ENCODE peak calls at places on chromosomes 2 and 18, in ten cellular contexts. U is colonic mucosa; N is mammary epithelial cell; T is mucosa of descending colon; S is heart right ventricle; X is HCT116; W is A549; J is CD8-positive, alpha-beta memory T cell; O is heart left ventricle; K is H9. R is an unnamed sample.

GRCh38 chr18:63271881-63272299 is 47.7 kb downstream of the BCL2 start:
- DNase-seq in U (no peak), N (no peak), T (no peak), S (no peak), X (no peak), W (no peak), J (no peak), O (no peak), K (no peak), R (no peak)

GRCh38 chr18:26185267-26185666 is 41.0 kb upstream of the TAF4B start:
- DNase-seq in U (no peak), N (no peak), T (no peak), S (no peak), X (peak; percentile 48), W (peak; percentile 19), J (no peak), O (no peak), K (no peak), R (no peak)

GRCh38 chr2:43305537-43305936 is 79.1 kb upstream of the ZFP36L2 start:
- DNase-seq in U (peak; percentile 39), N (no peak), T (peak; percentile 39), S (peak; percentile 32), X (no peak), W (no peak), J (no peak), O (peak; percentile 59), K (no peak), R (no peak)

GRCh38 chr2:191675807-191676667 is 1.9 kb upstream of the NABP1 start:
- DNase-seq in U (peak; percentile 51), N (no peak), T (peak; percentile 65), S (peak; percentile 23), X (no peak), W (no peak), J (peak; percentile 78), O (peak; percentile 60), K (no peak), R (no peak)

GRCh38 chr2:170712653-170713279 is 2.4 kb upstream of the SP5 start:
- DNase-seq in U (no peak), N (no peak), T (no peak), S (no peak), X (no peak), W (no peak), J (no peak), O (no peak), K (no peak), R (no peak)

GRCh38 chr18:32771871-32772499 is 838 bp downstream of the KLHL14 start:
- DNase-seq in U (no peak), N (no peak), T (no peak), S (peak; percentile 27), X (no peak), W (no peak), J (no peak), O (no peak), K (peak; percentile 50), R (no peak)

GRCh38 chr18:36388310-36388709 is 90.8 kb downstream of the FHOD3 start:
- DNase-seq in U (no peak), N (no peak), T (no peak), S (no peak), X (no peak), W (no peak), J (no peak), O (no peak), K (no peak), R (no peak)

GRCh38 chr2:9473985-9474360 is 378 bp upstream of the IAH1 start:
- DNase-seq in U (peak; percentile 67), N (no peak), T (peak; percentile 64), S (peak; percentile 54), X (no peak), W (no peak), J (peak; percentile 78), O (peak; percentile 35), K (no peak), R (no peak)

GRCh38 chr2:240199133-240199870 is 58.8 kb upstream of the OTOS start:
- DNase-seq in U (no peak), N (no peak), T (no peak), S (no peak), X (no peak), W (no peak), J (no peak), O (no peak), K (peak; percentile 14), R (no peak)

GRCh38 chr18:1499265-1499664 is 594.6 kb downstream of the ADCYAP1 start:
- DNase-seq in U (no peak), N (no peak), T (no peak), S (no peak), X (no peak), W (no peak), J (no peak), O (no peak), K (no peak), R (no peak)

GRCh38 chr2:121626777-121627524 is 22.3 kb downstream of the CLASP1 start:
- DNase-seq in U (no peak), N (no peak), T (no peak), S (no peak), X (no peak), W (no peak), J (no peak), O (no peak), K (no peak), R (no peak)

GRCh38 chr18:69330345-69330744 is 70.3 kb upstream of the DOK6 start:
- DNase-seq in U (no peak), N (no peak), T (peak; percentile 15), S (no peak), X (no peak), W (no peak), J (no peak), O (no peak), K (no peak), R (peak; percentile 2)

GRCh38 chr2:230129343-230129742 is 60.6 kb upstream of the SLC16A14 start:
- DNase-seq in U (no peak), N (no peak), T (no peak), S (no peak), X (no peak), W (no peak), J (no peak), O (no peak), K (no peak), R (no peak)

GRCh38 chr18:62625019-62625418 is 90.3 kb upstream of the PHLPP1 start:
- DNase-seq in U (no peak), N (no peak), T (no peak), S (no peak), X (no peak), W (no peak), J (no peak), O (peak; percentile 55), K (no peak), R (no peak)

DNA sequence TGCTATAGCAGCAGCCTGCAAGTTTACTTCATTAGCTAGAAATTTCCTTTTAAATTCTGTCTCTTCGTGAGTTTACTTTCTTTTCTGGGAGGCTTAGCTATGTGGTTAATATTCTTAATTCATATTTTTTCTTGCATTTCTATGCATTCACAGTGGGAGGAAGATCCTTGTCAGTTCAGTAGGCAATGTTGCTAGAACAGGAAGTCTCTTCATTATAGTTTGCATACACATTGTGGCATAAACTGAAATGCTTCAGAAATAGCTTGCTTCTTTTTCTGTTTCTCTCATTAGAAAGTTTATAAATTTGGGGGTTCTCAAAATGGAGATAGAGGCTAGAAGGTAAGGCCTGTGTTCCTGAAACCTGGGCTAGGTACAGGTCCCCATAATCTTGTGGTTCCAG is 8.1 kb upstream of the ARHGAP15 start:
- DNase-seq in U (no peak), N (no peak), T (no peak), S (no peak), X (no peak), W (no peak), J (no peak), O (no peak), K (no peak), R (no peak)
- H3K4me1 ChIP-seq in U (no peaks in the 10 kb centered on the region), N (no peaks in the 10 kb centered on the region), T (no peaks in the 10 kb centered on the region), S (no peaks in the 10 kb centered on the region), X (no peaks in the 10 kb centered on the region), W (no peaks in the 10 kb centered on the region), J (peaks cover 48% of the 10 kb centered on the region), O (no peaks in the 10 kb centered on the region), K (no peaks in the 10 kb centered on the region), R (no peaks in the 10 kb centered on the region)

GRCh38 chr18:6015364-6015763 is 120.0 kb upstream of the TMEM200C start:
- DNase-seq in U (no peak), N (no peak), T (no peak), S (no peak), X (no peak), W (no peak), J (no peak), O (no peak), K (no peak), R (no peak)
- H3K4me1 ChIP-seq in U (no peaks in the 10 kb centered on the region), N (no peaks in the 10 kb centered on the region), T (no peaks in the 10 kb centered on the region), S (no peaks in the 10 kb centered on the region), X (no peaks in the 10 kb centered on the region), W (no peaks in the 10 kb centered on the region), J (no peaks in the 10 kb centered on the region), O (no peaks in the 10 kb centered on the region), K (no peaks in the 10 kb centered on the region), R (no peaks in the 10 kb centered on the region)

DNA sequence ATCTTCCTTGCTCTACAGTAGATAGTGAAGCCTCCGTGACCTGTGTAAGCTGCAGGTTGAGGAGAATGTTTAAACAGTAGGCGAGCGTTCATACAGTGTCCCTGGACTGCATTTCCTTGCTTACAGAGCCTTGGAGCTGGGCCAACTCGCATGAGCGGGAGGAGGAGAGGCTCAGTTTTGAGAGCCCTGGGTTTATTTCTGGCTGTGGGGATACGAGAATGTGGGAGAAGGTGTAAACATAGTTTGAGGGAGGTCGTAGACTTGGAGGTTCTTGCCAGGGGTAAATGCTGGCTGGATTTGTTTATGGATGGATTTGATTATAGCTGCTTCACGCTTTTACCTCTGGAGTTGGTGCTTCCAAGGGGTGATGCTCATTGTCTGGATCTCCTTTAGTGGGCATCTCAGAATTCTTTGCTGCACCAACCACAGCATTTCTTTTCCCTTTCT is 20.8 kb downstream of the CRIM1 start:
- DNase-seq in U (peak; percentile 90), N (no peak), T (peak; percentile 89), S (peak; percentile 77), X (no peak), W (no peak), J (no peak), O (peak; percentile 86), K (no peak), R (no peak)
- H3K4me1 ChIP-seq in U (peaks cover 17% of the 10 kb centered on the region), N (peaks cover 95% of the 10 kb centered on the region), T (peaks cover 66% of the 10 kb centered on the region), S (peaks cover 65% of the 10 kb centered on the region), X (peaks cover 58% of the 10 kb centered on the region), W (peaks cover 100% of the 10 kb centered on the region), J (no peaks in the 10 kb centered on the region), O (peaks cover 10% of the 10 kb centered on the region), K (peaks cover 26% of the 10 kb centered on the region), R (peaks cover 90% of the 10 kb centered on the region)

DNA sequence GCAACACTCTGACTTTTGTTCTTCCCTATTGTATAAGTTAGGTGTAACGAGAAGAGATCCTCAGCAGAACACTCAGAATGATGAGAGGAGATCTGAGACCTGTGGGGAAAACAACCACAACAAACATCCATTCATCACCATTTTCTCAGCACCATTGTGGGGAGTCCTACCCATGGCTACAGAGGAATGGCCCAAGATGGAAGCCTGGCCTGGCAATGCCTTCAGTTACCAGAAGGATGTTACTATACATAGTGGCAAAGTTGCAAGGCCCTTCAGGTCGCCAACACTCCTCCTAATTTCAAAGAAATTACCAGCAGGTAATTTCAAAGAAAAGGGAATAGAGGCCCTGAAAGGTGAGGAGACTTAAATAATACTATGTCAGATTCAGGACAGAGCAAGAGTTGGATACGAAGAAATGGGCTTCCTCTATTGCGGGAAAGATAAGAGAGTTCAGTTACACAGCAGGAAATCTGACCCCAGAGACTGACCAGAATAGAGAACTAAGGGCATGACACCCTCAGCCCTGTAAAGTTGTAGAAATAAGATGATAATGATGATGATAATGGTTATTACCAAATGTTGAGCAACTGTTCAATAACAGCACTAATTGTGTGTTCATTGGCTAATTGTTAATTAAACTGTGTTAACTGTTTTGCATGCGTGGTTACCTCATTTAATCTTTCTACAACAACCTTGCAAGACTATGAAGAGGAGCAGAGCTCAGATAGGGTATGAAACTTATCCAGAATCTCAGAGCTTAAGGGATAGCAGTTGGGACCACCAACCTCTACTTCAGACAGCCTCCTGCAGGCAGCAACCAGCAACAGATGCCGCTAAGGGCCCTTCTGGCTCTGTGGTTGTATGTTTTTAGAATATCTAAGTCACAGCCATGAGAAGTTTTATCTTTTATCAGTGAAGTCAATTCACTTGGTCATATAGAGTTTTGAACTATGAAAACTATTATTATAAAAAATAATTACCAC is 37.5 kb downstream of the DHRS9 start:
- DNase-seq in U (no peak), N (no peak), T (no peak), S (no peak), X (no peak), W (no peak), J (peak; percentile 7), O (no peak), K (no peak), R (no peak)
- H3K4me1 ChIP-seq in U (no peaks in the 10 kb centered on the region), N (no peaks in the 10 kb centered on the region), T (peaks cover 5% of the 10 kb centered on the region), S (no peaks in the 10 kb centered on the region), X (no peaks in the 10 kb centered on the region), W (no peaks in the 10 kb centered on the region), J (peaks cover 55% of the 10 kb centered on the region), O (no peaks in the 10 kb centered on the region), K (peaks cover 2% of the 10 kb centered on the region), R (no peaks in the 10 kb centered on the region)